ENCODE peak calls at places on chromosomes 5 and 9, in eight cellular contexts. B, N, Q, E, S, F, W and I are unnamed samples.

GRCh38 chr5:67619235-67619634 is 422.6 kb upstream of the CD180 start:
- DNase-seq in B (no peak), N (no peak), Q (no peak), E (no peak), S (no peak), F (no peak), W (no peak), I (no peak)

GRCh38 chr5:32027717-32028321 is 146.3 kb downstream of the GOLPH3 start:
- DNase-seq in B (peak), N (peak), Q (peak), E (peak), S (peak), F (peak), W (peak), I (peak)

GRCh38 chr9:104927216-104927911 is 591 bp downstream of the ABCA1 start:
- DNase-seq in B (peak), N (peak), Q (peak), E (peak), S (peak), F (no peak), W (peak), I (peak)

GRCh38 chr9:133738806-133739150 is 626 bp upstream of the SARDH start:
- DNase-seq in B (no peak), N (no peak), Q (no peak), E (no peak), S (no peak), F (no peak), W (peak), I (no peak)

GRCh38 chr5:179285236-179285635 is 60.0 kb downstream of the ADAMTS2 start:
- DNase-seq in B (no peak), N (no peak), Q (no peak), E (peak), S (no peak), F (no peak), W (no peak), I (no peak)

GRCh38 chr5:123700624-123701023 is 188.6 kb downstream of the CSNK1G3 start:
- DNase-seq in B (peak), N (peak), Q (peak), E (peak), S (no peak), F (peak), W (no peak), I (peak)

GRCh38 chr5:93622240-93622885 is 39.3 kb downstream of the NR2F1 start:
- DNase-seq in B (no peak), N (peak), Q (peak), E (peak), S (no peak), F (no peak), W (no peak), I (no peak)

GRCh38 chr9:17750285-17750684 is 171.4 kb downstream of the SH3GL2 start:
- DNase-seq in B (no peak), N (no peak), Q (no peak), E (no peak), S (no peak), F (no peak), W (no peak), I (no peak)

GRCh38 chr5:57831942-57832341 is 349.3 kb upstream of the ACTBL2 start:
- DNase-seq in B (no peak), N (peak), Q (no peak), E (no peak), S (no peak), F (no peak), W (no peak), I (no peak)

DNA sequence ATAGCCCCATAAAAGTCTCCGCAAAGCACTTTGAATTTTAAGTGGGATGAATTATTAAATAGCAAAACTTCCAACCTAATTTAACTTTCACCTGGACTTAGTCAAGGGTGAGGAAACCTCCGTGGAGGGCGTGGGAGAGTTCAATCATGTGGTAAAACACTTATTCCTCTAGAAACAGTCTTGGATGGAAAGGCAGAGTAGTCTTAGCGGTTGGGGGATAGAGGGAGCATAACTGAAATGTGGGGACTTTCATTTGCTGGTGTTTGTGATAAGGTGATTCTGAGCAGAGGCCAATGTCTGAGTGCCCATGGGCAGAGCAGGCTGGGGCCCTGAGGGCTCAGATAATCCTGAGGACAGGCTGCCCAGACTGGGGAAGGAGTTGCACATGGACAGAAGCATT is 241.9 kb downstream of the IRX1 start:
- DNase-seq in B (no peak), N (no peak), Q (no peak), E (no peak), S (no peak), F (no peak), W (no peak), I (no peak)
- TF ChIP-seq POLR2A in B (no peak), N (no peak), Q (no peak), E (no peak), S (no peak), F (no peak), W (no peak), I (no peak)

GRCh38 chr9:5612187-5612535 is 16.7 kb upstream of the RIC1 start:
- DNase-seq in B (no peak), N (no peak), Q (no peak), E (no peak), S (no peak), F (no peak), W (no peak), I (no peak)

GRCh38 chr9:5610491-5610890 is 18.4 kb upstream of the RIC1 start:
- DNase-seq in B (no peak), N (no peak), Q (no peak), E (no peak), S (no peak), F (no peak), W (no peak), I (no peak)

GRCh38 chr9:5611321-5612186 is 17.4 kb upstream of the RIC1 start:
- DNase-seq in B (no peak), N (no peak), Q (no peak), E (no peak), S (no peak), F (no peak), W (no peak), I (no peak)

GRCh38 chr9:5614192-5614591 is 14.7 kb upstream of the RIC1 start:
- DNase-seq in B (no peak), N (no peak), Q (no peak), E (no peak), S (no peak), F (no peak), W (no peak), I (no peak)

DNA sequence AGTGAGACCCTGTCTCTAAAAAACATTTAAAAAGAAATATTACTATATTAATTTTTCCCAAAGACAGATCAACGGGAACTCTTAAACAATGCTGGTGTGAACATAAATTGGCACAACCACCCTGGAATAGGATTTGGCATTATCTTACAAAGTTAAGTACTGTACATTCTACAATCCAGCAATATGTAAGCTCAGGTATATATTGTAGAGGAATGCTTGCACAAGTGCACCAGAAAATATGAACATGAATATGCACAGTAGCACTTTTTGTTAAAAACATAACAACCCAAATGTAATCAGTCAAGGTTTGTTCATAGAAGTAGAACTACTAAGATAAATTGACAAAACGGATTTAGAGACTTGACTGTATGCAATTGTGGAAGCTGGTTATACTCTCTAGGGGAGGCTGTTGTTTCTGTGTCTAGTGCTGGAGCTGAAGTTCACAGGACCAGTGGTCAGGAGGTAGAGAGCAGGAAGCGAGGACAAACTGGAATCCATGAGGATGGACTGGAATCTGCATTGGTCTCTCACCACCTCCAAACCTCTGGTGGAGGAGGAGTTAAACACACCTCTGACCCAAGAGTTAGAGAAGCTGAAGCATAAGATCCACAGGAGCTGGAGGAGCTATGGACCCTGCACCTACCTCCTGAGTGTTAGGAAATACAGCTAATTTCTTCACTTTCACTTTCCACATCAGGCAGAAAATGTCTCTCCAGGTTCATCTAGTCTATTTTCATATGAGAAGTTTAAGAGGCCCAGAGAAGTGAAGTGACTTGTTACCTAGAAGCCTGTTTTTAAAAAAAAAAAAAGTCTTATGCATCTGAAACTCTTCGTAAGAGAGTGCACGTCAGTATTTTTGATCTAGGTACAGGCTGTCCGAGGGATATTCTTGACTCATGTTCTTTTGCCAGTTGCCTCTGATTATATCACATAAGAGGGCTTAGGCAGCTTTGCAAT is 20.3 kb upstream of the RIC1 start:
- DNase-seq in B (peak), N (no peak), Q (no peak), E (no peak), S (no peak), F (no peak), W (no peak), I (no peak)
- TF ChIP-seq POLR2A in B (no peak), N (no peak), Q (no peak), E (no peak), S (no peak), F (no peak), W (no peak), I (no peak)

GRCh38 chr9:127816728-127817127 is 14.0 kb downstream of the FPGS start:
- DNase-seq in B (no peak), N (no peak), Q (no peak), E (no peak), S (no peak), F (no peak), W (no peak), I (no peak)
- TF ChIP-seq POLR2A in B (no peak), N (no peak), Q (no peak), E (no peak), S (no peak), F (no peak), W (no peak), I (no peak)

GRCh38 chr9:137234758-137235423 is 4.2 kb downstream of the SLC34A3 start:
- DNase-seq in B (no peak), N (no peak), Q (no peak), E (no peak), S (no peak), F (no peak), W (no peak), I (no peak)
- TF ChIP-seq POLR2A in B (no peak), N (no peak), Q (no peak), E (no peak), S (no peak), F (no peak), W (no peak), I (no peak)

GRCh38 chr5:115594343-115595047 is 7.8 kb downstream of the TICAM2 start:
- DNase-seq in B (peak), N (peak), Q (no peak), E (no peak), S (no peak), F (no peak), W (no peak), I (no peak)
- TF ChIP-seq POLR2A in B (no peak), N (no peak), Q (no peak), E (no peak), S (no peak), F (no peak), W (no peak), I (no peak)

DNA sequence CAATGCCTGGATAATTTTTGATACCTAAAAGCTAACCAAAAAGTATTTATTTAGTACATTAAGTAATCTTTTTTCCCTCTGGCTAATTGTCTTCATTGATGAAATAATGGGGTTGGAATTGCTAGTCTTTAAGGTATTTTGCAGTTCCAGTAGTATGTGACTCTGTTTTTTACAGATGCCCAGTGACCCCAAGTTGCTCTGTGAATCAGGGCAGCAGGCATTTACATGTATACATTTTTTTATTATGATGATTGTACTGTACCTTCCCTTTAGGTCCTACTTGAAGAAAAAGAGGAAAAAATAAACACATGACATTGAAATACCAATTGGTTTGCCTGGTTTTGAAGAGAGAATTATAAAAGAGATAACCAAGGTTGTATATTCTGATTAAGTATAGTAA is 385.5 kb downstream of the ADGRV1 start:
- DNase-seq in B (no peak), N (peak), Q (no peak), E (no peak), S (no peak), F (no peak), W (no peak), I (no peak)
- TF ChIP-seq POLR2A in B (no peak), N (no peak), Q (no peak), E (no peak), S (no peak), F (no peak), W (no peak), I (no peak)

DNA sequence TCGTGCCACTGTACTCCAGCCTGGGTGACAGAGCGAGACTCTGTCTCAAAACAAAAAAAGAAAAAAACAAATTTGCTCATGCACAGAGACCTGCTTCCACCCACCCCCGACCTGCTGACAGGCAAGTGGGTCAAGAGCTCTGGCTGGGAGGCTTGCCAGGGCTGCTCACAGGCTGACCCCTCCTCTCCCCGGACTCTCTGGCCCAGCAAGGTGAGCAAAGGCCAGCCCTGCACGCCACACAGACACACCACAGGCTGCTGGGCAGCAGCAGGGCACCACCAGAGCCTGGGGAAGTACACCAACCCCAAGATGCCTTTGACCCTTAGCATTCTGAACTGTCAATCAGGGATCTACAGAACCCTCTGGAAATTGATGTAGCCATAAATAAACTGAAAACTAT is 29.2 kb downstream of the NSUN2 start:
- DNase-seq in B (no peak), N (no peak), Q (no peak), E (no peak), S (no peak), F (no peak), W (no peak), I (no peak)
- TF ChIP-seq POLR2A in B (no peak), N (no peak), Q (no peak), E (no peak), S (no peak), F (no peak), W (no peak), I (no peak)